ENCODE peak calls at places on chromosome 4, in eight cellular contexts. C is MM.1S, I is psoas muscle, K is left ventricle myocardium inferior, P is A549, V is coronary artery, D is kidney, U is epithelial cell of esophagus. N is an unnamed sample.

GRCh38 chr4:184408021-184408710 is 66.2 kb downstream of the IRF2 start:
- DNase-seq in C (no peak), I (no peak), K (no peak), P (no peak), V (no peak), D (no peak), U (peak), N (no peak)

GRCh38 chr4:26719954-26720552 is 136.2 kb downstream of the TBC1D19 start:
- DNase-seq in C (no peak), I (no peak), K (no peak), P (peak), V (no peak), D (no peak), U (peak), N (no peak)

GRCh38 chr4:183158062-183158461 is 59.0 kb downstream of the WWC2 start:
- DNase-seq in C (no peak), I (no peak), K (no peak), P (no peak), V (no peak), D (no peak), U (no peak), N (no peak)

GRCh38 chr4:16967722-16968121 is 69.3 kb upstream of the LDB2 start:
- DNase-seq in C (no peak), I (peak), K (peak), P (no peak), V (no peak), D (peak), U (no peak), N (no peak)

GRCh38 chr4:181541396-181541795 is 701.8 kb upstream of the TENM3 start:
- DNase-seq in C (no peak), I (no peak), K (no peak), P (no peak), V (no peak), D (no peak), U (peak), N (no peak)

GRCh38 chr4:71270901-71271300 is 67.9 kb upstream of the SLC4A4 start:
- DNase-seq in C (no peak), I (no peak), K (no peak), P (peak), V (no peak), D (no peak), U (peak), N (peak)

GRCh38 chr4:94455081-94455480 is 3.3 kb downstream of the PDLIM5 start:
- DNase-seq in C (no peak), I (peak), K (peak), P (peak), V (peak), D (peak), U (peak), N (no peak)

GRCh38 chr4:139988863-139989765 is 164.9 kb downstream of the MAML3 start:
- DNase-seq in C (no peak), I (peak), K (no peak), P (peak), V (no peak), D (no peak), U (peak), N (no peak)

GRCh38 chr4:10529891-10530786 is 72.9 kb upstream of the ZNF518B start:
- DNase-seq in C (no peak), I (no peak), K (no peak), P (no peak), V (no peak), D (no peak), U (no peak), N (no peak)

GRCh38 chr4:84378983-84379382 is 120.1 kb downstream of the NKX6-1 start:
- DNase-seq in C (no peak), I (no peak), K (no peak), P (no peak), V (no peak), D (no peak), U (no peak), N (no peak)

GRCh38 chr4:133152801-133153526 is 3.9 kb downstream of the PCDH10 start:
- DNase-seq in C (no peak), I (no peak), K (no peak), P (no peak), V (peak), D (no peak), U (peak), N (no peak)

GRCh38 chr4:133152330-133152791 is 3.3 kb downstream of the PCDH10 start:
- DNase-seq in C (no peak), I (no peak), K (no peak), P (no peak), V (no peak), D (peak), U (peak), N (no peak)

GRCh38 chr4:133156556-133156955 is 7.5 kb downstream of the PCDH10 start:
- DNase-seq in C (no peak), I (no peak), K (no peak), P (no peak), V (no peak), D (no peak), U (no peak), N (no peak)

GRCh38 chr4:133156096-133156495 is 7.0 kb downstream of the PCDH10 start:
- DNase-seq in C (no peak), I (no peak), K (no peak), P (no peak), V (no peak), D (peak), U (no peak), N (no peak)

GRCh38 chr4:133154725-133155124 is 5.6 kb downstream of the PCDH10 start:
- DNase-seq in C (peak), I (no peak), K (no peak), P (peak), V (no peak), D (no peak), U (peak), N (peak)
- H3K4me3 ChIP-seq in C (no peak), I (no peak), K (no peak), P (no peak), V (no peak), D (no peak), U (no peak), N (no peak)

GRCh38 chr4:41548305-41548704 is 10.3 kb downstream of the LIMCH1 start:
- DNase-seq in C (no peak), I (no peak), K (no peak), P (no peak), V (no peak), D (no peak), U (no peak), N (no peak)
- TF ChIP-seq CTCF in C (no peak), I (no peak), K (no peak), P (no peak), V (no peak), D (no peak), U (no peak), N (no peak)

GRCh38 chr4:101328063-101328602 is 19.2 kb downstream of the PPP3CA start:
- DNase-seq in C (peak), I (no peak), K (no peak), P (no peak), V (no peak), D (no peak), U (no peak), N (peak)
- H3K4me3 ChIP-seq in C (no peak), I (no peak), K (no peak), P (no peak), V (no peak), D (no peak), U (no peak), N (no peak)

GRCh38 chr4:6714954-6715353 is 1.0 kb upstream of the BLOC1S4 start:
- DNase-seq in C (no peak), I (no peak), K (no peak), P (no peak), V (no peak), D (no peak), U (no peak), N (no peak)

GRCh38 chr4:6715704-6716017 is 313 bp upstream of the BLOC1S4 start:
- DNase-seq in C (no peak), I (no peak), K (no peak), P (no peak), V (no peak), D (no peak), U (no peak), N (no peak)

GRCh38 chr4:6718932-6719610 is 3.1 kb downstream of the BLOC1S4 start:
- DNase-seq in C (no peak), I (no peak), K (no peak), P (no peak), V (no peak), D (no peak), U (no peak), N (no peak)

GRCh38 chr4:6716958-6717655 is 1.1 kb downstream of the BLOC1S4 start:
- DNase-seq in C (no peak), I (no peak), K (no peak), P (no peak), V (no peak), D (no peak), U (no peak), N (no peak)

GRCh38 chr4:6716018-6716911 is at the start of gene BLOC1S4:
- DNase-seq in C (peak), I (peak), K (peak), P (peak), V (peak), D (peak), U (peak), N (peak)
- TF ChIP-seq CTCF in C (no peak), I (no peak), K (peak), P (no peak), V (no peak), D (no peak), U (no peak), N (no peak)

GRCh38 chr4:69057620-69058409 is 38.5 kb upstream of the UGT2B7 start:
- DNase-seq in C (peak), I (no peak), K (no peak), P (no peak), V (no peak), D (no peak), U (peak), N (peak)
- H3K4me3 ChIP-seq in C (no peak), I (no peak), K (no peak), P (no peak), V (no peak), D (peak), U (no peak), N (peak)

GRCh38 chr4:170374770-170375169 is 285.0 kb upstream of the AADAT start:
- DNase-seq in C (peak), I (no peak), K (no peak), P (peak), V (no peak), D (no peak), U (peak), N (peak)
- TF ChIP-seq CTCF in C (peak), I (peak), K (peak), P (no peak), V (no peak), D (peak), U (peak), N (peak)

N was measured in GM12865.